ENCODE peak calls at places on chromosomes 7 and 10, in six cellular contexts. L is cardiac muscle cell, M is AG09309, E is mesothelial cell of epicardium, T is K562, D is right lobe of liver. V is an unnamed sample.

GRCh38 chr7:1677206-1678069 is 7.4 kb downstream of the ELFN1 start:
- DNase-seq in L (no peak), E (no peak), M (no peak), D (peak; percentile 17), T (no peak), V (no peak)

GRCh38 chr7:66330961-66331360 is 125.8 kb downstream of the TPST1 start:
- DNase-seq in T (no peak), M (no peak), E (no peak), D (peak; percentile 76), L (peak; percentile 43), V (no peak)

GRCh38 chr7:80243425-80243824 is 108.8 kb downstream of the GNAI1 start:
- DNase-seq in E (no peak), L (peak; percentile 33), M (no peak), D (no peak), T (no peak), V (no peak)

GRCh38 chr7:49638166-49638565 is 135.3 kb upstream of the VWC2 start:
- DNase-seq in L (no peak), D (no peak), T (no peak), M (no peak), E (no peak), V (no peak)

GRCh38 chr10:100109670-100110069 is 28.0 kb upstream of the CPN1 start:
- DNase-seq in D (no peak), T (no peak), E (no peak), M (no peak), L (no peak), V (no peak)

GRCh38 chr7:156614434-156615264 is 25.9 kb upstream of the RNF32 start:
- DNase-seq in D (peak; percentile 78), E (no peak), T (no peak), M (no peak), L (no peak), V (no peak)

GRCh38 chr10:113504423-113504822 is 48.4 kb upstream of the HABP2 start:
- DNase-seq in L (no peak), E (no peak), D (no peak), M (no peak), T (no peak), V (no peak)

GRCh38 chr10:48215148-48215982 is 59.1 kb downstream of the FRMPD2 start:
- DNase-seq in L (peak; percentile 53), M (no peak), E (no peak), D (no peak), T (peak; percentile 74), V (peak; percentile 51)

GRCh38 chr10:48448796-48449195 is 142.3 kb downstream of the MAPK8 start:
- DNase-seq in E (no peak), D (no peak), M (no peak), L (no peak), T (no peak), V (peak; percentile 29)

GRCh38 chr10:112361951-112362770 is 11.8 kb upstream of the ACSL5 start:
- DNase-seq in E (no peak), M (no peak), L (peak; percentile 35), D (peak; percentile 63), T (no peak), V (no peak)

GRCh38 chr7:35545831-35546230 is 149.1 kb downstream of the HERPUD2 start:
- DNase-seq in D (no peak), M (no peak), T (no peak), E (no peak), L (no peak), V (no peak)

GRCh38 chr10:118966131-118967125 is 63.1 kb upstream of the NANOS1 start:
- DNase-seq in M (no peak), E (no peak), T (no peak), L (no peak), D (peak; percentile 29), V (no peak)

GRCh38 chr7:154242709-154243108 is 190.5 kb downstream of the DPP6 start:
- DNase-seq in T (no peak), L (no peak), M (no peak), E (no peak), D (no peak), V (no peak)
- TF ChIP-seq CTCF in T (no peak), L (no peak), M (no peak), E (no peak), D (no peak), V (no peak)

GRCh38 chr10:73485320-73485719 is 10.5 kb downstream of the PPP3CB start:
- DNase-seq in L (no peak), E (no peak), D (no peak), M (no peak), T (no peak), V (no peak)

GRCh38 chr10:73486601-73487000 is 9.2 kb downstream of the PPP3CB start:
- DNase-seq in T (no peak), D (no peak), M (no peak), L (no peak), E (no peak), V (no peak)
- TF ChIP-seq CTCF in T (no peak), D (no peak), M (no peak), L (no peak), E (no peak), V (no peak)

GRCh38 chr10:17340144-17340829 is 112.2 kb downstream of the VIM start:
- DNase-seq in D (no peak), M (no peak), E (no peak), L (no peak), T (no peak), V (no peak)
- TF ChIP-seq CTCF in D (no peak), M (no peak), E (no peak), L (no peak), T (no peak), V (no peak)

GRCh38 chr7:148262721-148263229 is 327.8 kb upstream of the C7orf33 start:
- DNase-seq in E (peak; percentile 48), M (no peak), L (peak; percentile 79), T (peak; percentile 89), D (peak; percentile 59), V (peak; percentile 64)

GRCh38 chr7:148261996-148262688 is 328.4 kb upstream of the C7orf33 start:
- DNase-seq in M (no peak), E (no peak), D (no peak), L (no peak), T (no peak), V (no peak)

GRCh38 chr7:148265896-148266295 is 324.7 kb upstream of the C7orf33 start:
- DNase-seq in D (no peak), T (no peak), L (no peak), M (no peak), E (no peak), V (no peak)

GRCh38 chr7:148261523-148261922 is 329.0 kb upstream of the C7orf33 start:
- DNase-seq in D (no peak), L (no peak), E (no peak), M (no peak), T (no peak), V (no peak)

GRCh38 chr7:148264933-148265557 is 325.5 kb upstream of the C7orf33 start:
- DNase-seq in E (no peak), T (no peak), D (no peak), M (no peak), L (peak; percentile 66), V (peak; percentile 53)
- TF ChIP-seq CTCF in E (peak; percentile 69), T (peak; percentile 91), D (peak; percentile 72), M (peak; percentile 62), L (peak; percentile 74), V (peak; percentile 75)

GRCh38 chr7:28433604-28434254 is 21.4 kb downstream of the CREB5 start:
- DNase-seq in M (no peak), E (peak; percentile 58), D (no peak), L (peak; percentile 68), T (no peak), V (no peak)

GRCh38 chr7:28433039-28433438 is 20.7 kb downstream of the CREB5 start:
- DNase-seq in T (no peak), L (no peak), M (no peak), E (no peak), D (no peak), V (no peak)

GRCh38 chr7:28434510-28434909 is 22.2 kb downstream of the CREB5 start:
- DNase-seq in M (no peak), T (no peak), L (no peak), D (no peak), E (no peak), V (no peak)

GRCh38 chr7:28430626-28431025 is 18.3 kb downstream of the CREB5 start:
- DNase-seq in L (no peak), M (no peak), T (no peak), D (no peak), E (no peak), V (no peak)

DNA sequence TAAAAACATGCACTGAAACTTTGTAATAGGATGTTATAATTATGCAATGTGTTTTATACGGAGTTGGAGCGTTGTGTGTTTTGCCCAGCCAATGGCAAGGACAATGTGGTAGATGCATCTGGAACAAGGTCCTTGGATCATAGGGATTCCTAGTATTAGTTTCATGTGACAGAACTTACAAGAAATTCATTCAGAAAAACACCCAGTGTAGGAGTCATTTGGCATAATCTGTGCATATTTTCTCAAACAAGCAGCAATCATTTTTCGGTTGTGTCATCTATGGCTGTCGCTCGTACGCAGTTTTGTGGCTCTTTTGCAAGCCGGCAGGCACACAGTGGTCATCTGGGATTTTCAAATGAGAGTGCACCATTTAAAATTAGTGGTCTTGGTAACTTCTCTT is 19.8 kb downstream of the CREB5 start:
- DNase-seq in D (no peak), E (no peak), T (no peak), M (no peak), L (no peak), V (no peak)
- TF ChIP-seq CTCF in D (no peak), E (no peak), T (no peak), M (no peak), L (no peak), V (no peak)